ENCODE peak calls at places on chromosomes 6 and 20, in nine cellular contexts. One of them, this sample, is unnamed.

GRCh38 chr6:13413466-13413862 is 73.9 kb downstream of the GFOD1 start:
- DNase-seq in epithelial cell of proximal tubule: peak
- DNase-seq in psoas muscle: no peak
- DNase-seq in foreskin fibroblast: peak
- DNase-seq in cardiac fibroblast: peak
- DNase-seq in brain microvascular endothelial cell: no peak
- DNase-seq in heart right ventricle: no peak
- DNase-seq in astrocyte of the spinal cord: peak
- DNase-seq in BE2C: no peak
- DNase-seq in this sample: peak

GRCh38 chr6:41768545-41769308 is 11.0 kb downstream of the FRS3 start:
- DNase-seq in brain microvascular endothelial cell: no peak
- DNase-seq in foreskin fibroblast: no peak
- DNase-seq in heart right ventricle: no peak
- DNase-seq in BE2C: no peak
- DNase-seq in cardiac fibroblast: no peak
- DNase-seq in astrocyte of the spinal cord: no peak
- DNase-seq in psoas muscle: no peak
- DNase-seq in epithelial cell of proximal tubule: no peak
- DNase-seq in this sample: no peak

GRCh38 chr6:134080171-134080795 is 27.9 kb upstream of the SLC2A12 start:
- DNase-seq in astrocyte of the spinal cord: no peak
- DNase-seq in psoas muscle: no peak
- DNase-seq in heart right ventricle: no peak
- DNase-seq in brain microvascular endothelial cell: peak
- DNase-seq in BE2C: no peak
- DNase-seq in cardiac fibroblast: no peak
- DNase-seq in foreskin fibroblast: no peak
- DNase-seq in epithelial cell of proximal tubule: no peak
- DNase-seq in this sample: peak

GRCh38 chr6:121748376-121748775 is 312.9 kb downstream of the GJA1 start:
- DNase-seq in BE2C: no peak
- DNase-seq in epithelial cell of proximal tubule: peak
- DNase-seq in heart right ventricle: no peak
- DNase-seq in brain microvascular endothelial cell: no peak
- DNase-seq in cardiac fibroblast: peak
- DNase-seq in foreskin fibroblast: peak
- DNase-seq in astrocyte of the spinal cord: peak
- DNase-seq in psoas muscle: no peak
- DNase-seq in this sample: peak

GRCh38 chr6:26375270-26375669 is 7.6 kb upstream of the BTN2A2 start:
- DNase-seq in BE2C: no peak
- DNase-seq in psoas muscle: no peak
- DNase-seq in astrocyte of the spinal cord: no peak
- DNase-seq in epithelial cell of proximal tubule: no peak
- DNase-seq in cardiac fibroblast: no peak
- DNase-seq in foreskin fibroblast: no peak
- DNase-seq in brain microvascular endothelial cell: no peak
- DNase-seq in heart right ventricle: no peak
- DNase-seq in this sample: no peak

GRCh38 chr6:50817638-50817950 is 1.1 kb upstream of the TFAP2B start:
- DNase-seq in psoas muscle: no peak
- DNase-seq in foreskin fibroblast: no peak
- DNase-seq in brain microvascular endothelial cell: no peak
- DNase-seq in cardiac fibroblast: no peak
- DNase-seq in heart right ventricle: no peak
- DNase-seq in astrocyte of the spinal cord: no peak
- DNase-seq in epithelial cell of proximal tubule: no peak
- DNase-seq in BE2C: no peak
- DNase-seq in this sample: no peak

GRCh38 chr6:108862479-108863191 is 14.4 kb downstream of the ARMC2 start:
- DNase-seq in psoas muscle: no peak
- DNase-seq in brain microvascular endothelial cell: no peak
- DNase-seq in foreskin fibroblast: no peak
- DNase-seq in BE2C: no peak
- DNase-seq in heart right ventricle: peak
- DNase-seq in epithelial cell of proximal tubule: no peak
- DNase-seq in astrocyte of the spinal cord: no peak
- DNase-seq in cardiac fibroblast: no peak
- DNase-seq in this sample: no peak

GRCh38 chr6:37024665-37025337 is 19.3 kb downstream of the FGD2 start:
- DNase-seq in psoas muscle: no peak
- DNase-seq in BE2C: no peak
- DNase-seq in epithelial cell of proximal tubule: no peak
- DNase-seq in foreskin fibroblast: peak
- DNase-seq in heart right ventricle: no peak
- DNase-seq in cardiac fibroblast: no peak
- DNase-seq in brain microvascular endothelial cell: no peak
- DNase-seq in astrocyte of the spinal cord: peak
- DNase-seq in this sample: no peak

GRCh38 chr6:34568829-34569228 is 12.7 kb upstream of the SPDEF start:
- DNase-seq in heart right ventricle: no peak
- DNase-seq in BE2C: no peak
- DNase-seq in cardiac fibroblast: no peak
- DNase-seq in epithelial cell of proximal tubule: no peak
- DNase-seq in astrocyte of the spinal cord: no peak
- DNase-seq in foreskin fibroblast: no peak
- DNase-seq in brain microvascular endothelial cell: no peak
- DNase-seq in psoas muscle: no peak
- DNase-seq in this sample: no peak

GRCh38 chr20:36311854-36312723 is 6.0 kb downstream of the DLGAP4 start:
- DNase-seq in cardiac fibroblast: no peak
- DNase-seq in epithelial cell of proximal tubule: no peak
- DNase-seq in astrocyte of the spinal cord: no peak
- DNase-seq in BE2C: no peak
- DNase-seq in brain microvascular endothelial cell: no peak
- DNase-seq in heart right ventricle: no peak
- DNase-seq in psoas muscle: no peak
- DNase-seq in foreskin fibroblast: no peak
- DNase-seq in this sample: no peak

GRCh38 chr6:4503700-4504099 is 272.5 kb upstream of the CDYL start:
- DNase-seq in cardiac fibroblast: no peak
- DNase-seq in epithelial cell of proximal tubule: no peak
- DNase-seq in psoas muscle: no peak
- DNase-seq in heart right ventricle: no peak
- DNase-seq in brain microvascular endothelial cell: no peak
- DNase-seq in astrocyte of the spinal cord: no peak
- DNase-seq in foreskin fibroblast: no peak
- DNase-seq in BE2C: no peak
- DNase-seq in this sample: no peak

GRCh38 chr6:17012421-17013225 is 89.2 kb upstream of the STMND1 start:
- DNase-seq in cardiac fibroblast: peak
- DNase-seq in epithelial cell of proximal tubule: no peak
- DNase-seq in psoas muscle: no peak
- DNase-seq in heart right ventricle: no peak
- DNase-seq in foreskin fibroblast: peak
- DNase-seq in brain microvascular endothelial cell: peak
- DNase-seq in astrocyte of the spinal cord: peak
- DNase-seq in BE2C: no peak
- DNase-seq in this sample: peak

GRCh38 chr6:12931639-12932038 is 215.1 kb downstream of the PHACTR1 start:
- DNase-seq in astrocyte of the spinal cord: no peak
- DNase-seq in BE2C: no peak
- DNase-seq in foreskin fibroblast: no peak
- DNase-seq in psoas muscle: no peak
- DNase-seq in epithelial cell of proximal tubule: no peak
- DNase-seq in brain microvascular endothelial cell: no peak
- DNase-seq in heart right ventricle: no peak
- DNase-seq in cardiac fibroblast: no peak
- DNase-seq in this sample: no peak

GRCh38 chr6:106256201-106256968 is 69.2 kb downstream of the ATG5 start:
- DNase-seq in brain microvascular endothelial cell: no peak
- DNase-seq in epithelial cell of proximal tubule: no peak
- DNase-seq in heart right ventricle: no peak
- DNase-seq in astrocyte of the spinal cord: peak
- DNase-seq in cardiac fibroblast: peak
- DNase-seq in BE2C: no peak
- DNase-seq in psoas muscle: no peak
- DNase-seq in foreskin fibroblast: peak
- DNase-seq in this sample: peak

GRCh38 chr6:21431526-21431925 is 162.0 kb upstream of the SOX4 start:
- DNase-seq in foreskin fibroblast: no peak
- DNase-seq in psoas muscle: no peak
- DNase-seq in epithelial cell of proximal tubule: no peak
- DNase-seq in astrocyte of the spinal cord: no peak
- DNase-seq in brain microvascular endothelial cell: no peak
- DNase-seq in cardiac fibroblast: no peak
- DNase-seq in heart right ventricle: no peak
- DNase-seq in BE2C: no peak
- DNase-seq in this sample: no peak

DNA sequence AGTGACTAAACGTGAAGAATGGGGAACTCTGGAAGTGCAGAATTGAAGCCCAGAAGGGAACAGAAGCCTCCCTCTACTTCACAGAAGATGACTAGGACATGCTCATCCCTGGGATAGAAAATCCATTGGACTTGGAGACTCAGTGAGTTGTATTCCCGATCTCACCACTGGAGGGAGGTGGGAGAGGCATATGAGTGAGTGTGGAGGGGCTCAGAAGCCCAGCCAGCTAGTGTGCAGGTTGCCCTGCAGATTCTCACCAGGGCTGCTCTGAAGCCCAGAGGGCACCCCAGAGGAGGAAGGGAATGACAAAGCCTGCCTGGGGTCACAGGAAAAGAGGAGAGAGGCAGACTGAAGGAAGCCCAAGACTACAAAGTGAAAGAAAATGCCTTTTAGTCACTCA is 42.1 kb upstream of the HLA-E start:
- DNase-seq in psoas muscle: no peak
- DNase-seq in heart right ventricle: no peak
- DNase-seq in BE2C: peak
- DNase-seq in cardiac fibroblast: peak
- DNase-seq in foreskin fibroblast: no peak
- DNase-seq in brain microvascular endothelial cell: peak
- DNase-seq in epithelial cell of proximal tubule: no peak
- DNase-seq in astrocyte of the spinal cord: peak
- DNase-seq in this sample: peak
- TF ChIP-seq CTCF in psoas muscle: no peak
- TF ChIP-seq CTCF in heart right ventricle: no peak
- TF ChIP-seq CTCF in BE2C: peak
- TF ChIP-seq CTCF in cardiac fibroblast: peak
- TF ChIP-seq CTCF in foreskin fibroblast: no peak
- TF ChIP-seq CTCF in brain microvascular endothelial cell: peak
- TF ChIP-seq CTCF in epithelial cell of proximal tubule: peak
- TF ChIP-seq CTCF in astrocyte of the spinal cord: peak
- TF ChIP-seq CTCF in this sample: peak

GRCh38 chr20:46308258-46309157 is at the start of gene CDH22:
- DNase-seq in cardiac fibroblast: peak
- DNase-seq in astrocyte of the spinal cord: no peak
- DNase-seq in brain microvascular endothelial cell: no peak
- DNase-seq in foreskin fibroblast: peak
- DNase-seq in epithelial cell of proximal tubule: no peak
- DNase-seq in psoas muscle: peak
- DNase-seq in heart right ventricle: peak
- DNase-seq in BE2C: peak
- DNase-seq in this sample: peak

GRCh38 chr20:46306743-46307138 is 1.6 kb downstream of the CDH22 start:
- DNase-seq in heart right ventricle: no peak
- DNase-seq in astrocyte of the spinal cord: no peak
- DNase-seq in cardiac fibroblast: no peak
- DNase-seq in psoas muscle: no peak
- DNase-seq in foreskin fibroblast: no peak
- DNase-seq in epithelial cell of proximal tubule: no peak
- DNase-seq in brain microvascular endothelial cell: no peak
- DNase-seq in BE2C: no peak
- DNase-seq in this sample: no peak

GRCh38 chr20:46305973-46306360 is 2.3 kb downstream of the CDH22 start:
- DNase-seq in epithelial cell of proximal tubule: no peak
- DNase-seq in BE2C: no peak
- DNase-seq in astrocyte of the spinal cord: no peak
- DNase-seq in foreskin fibroblast: no peak
- DNase-seq in psoas muscle: no peak
- DNase-seq in brain microvascular endothelial cell: no peak
- DNase-seq in heart right ventricle: no peak
- DNase-seq in cardiac fibroblast: no peak
- DNase-seq in this sample: no peak

GRCh38 chr20:46307139-46307998 is 929 bp downstream of the CDH22 start:
- DNase-seq in psoas muscle: peak
- DNase-seq in heart right ventricle: peak
- DNase-seq in astrocyte of the spinal cord: peak
- DNase-seq in BE2C: peak
- DNase-seq in cardiac fibroblast: peak
- DNase-seq in brain microvascular endothelial cell: no peak
- DNase-seq in foreskin fibroblast: peak
- DNase-seq in epithelial cell of proximal tubule: no peak
- DNase-seq in this sample: peak

GRCh38 chr20:46307999-46308257 is 370 bp downstream of the CDH22 start:
- DNase-seq in brain microvascular endothelial cell: no peak
- DNase-seq in psoas muscle: no peak
- DNase-seq in BE2C: no peak
- DNase-seq in heart right ventricle: no peak
- DNase-seq in epithelial cell of proximal tubule: no peak
- DNase-seq in cardiac fibroblast: no peak
- DNase-seq in astrocyte of the spinal cord: no peak
- DNase-seq in foreskin fibroblast: no peak
- DNase-seq in this sample: no peak
- H3K4me3 ChIP-seq in brain microvascular endothelial cell: no peak
- H3K4me3 ChIP-seq in psoas muscle: peak
- H3K4me3 ChIP-seq in BE2C: peak
- H3K4me3 ChIP-seq in heart right ventricle: peak
- H3K4me3 ChIP-seq in epithelial cell of proximal tubule: no peak
- H3K4me3 ChIP-seq in cardiac fibroblast: no peak
- H3K4me3 ChIP-seq in astrocyte of the spinal cord: no peak
- H3K4me3 ChIP-seq in foreskin fibroblast: no peak
- H3K4me3 ChIP-seq in this sample: no peak

DNA sequence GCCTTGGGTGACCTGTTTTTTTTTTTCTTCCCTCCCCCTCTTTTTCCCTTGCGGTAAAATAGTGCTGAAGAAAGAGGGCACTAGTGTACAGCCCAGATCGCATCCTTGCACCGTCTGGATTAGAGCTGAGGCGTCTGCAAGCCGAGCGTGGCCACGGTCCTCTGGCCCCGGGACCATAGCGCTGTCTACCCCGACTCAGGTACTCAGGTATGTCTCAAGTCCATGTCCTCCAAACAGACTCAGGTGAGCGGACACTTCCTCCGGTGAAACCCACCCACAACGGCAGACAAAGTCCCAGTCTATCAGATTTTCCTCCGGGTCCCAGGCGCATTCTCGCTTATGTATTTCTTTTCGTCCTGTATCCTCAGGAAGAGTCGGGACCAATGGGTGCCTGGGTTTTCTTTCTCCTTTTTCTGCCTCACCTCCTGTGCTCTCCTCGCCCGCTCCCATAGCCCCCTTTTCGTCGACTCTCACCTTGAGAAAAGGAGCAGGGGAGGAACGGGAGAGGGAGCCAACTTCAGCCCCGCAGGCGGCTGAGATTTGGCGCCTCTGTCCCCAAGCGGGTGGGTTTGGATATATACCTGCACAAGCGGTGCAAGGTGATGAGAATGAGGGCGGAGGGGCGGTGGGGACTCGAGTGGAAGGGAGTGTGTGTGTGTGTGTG is 1.1 kb upstream of the GRM1 start:
- DNase-seq in epithelial cell of proximal tubule: no peak
- DNase-seq in heart right ventricle: no peak
- DNase-seq in BE2C: peak
- DNase-seq in psoas muscle: no peak
- DNase-seq in cardiac fibroblast: peak
- DNase-seq in astrocyte of the spinal cord: no peak
- DNase-seq in brain microvascular endothelial cell: no peak
- DNase-seq in foreskin fibroblast: no peak
- DNase-seq in this sample: peak
- TF ChIP-seq CTCF in epithelial cell of proximal tubule: peak
- TF ChIP-seq CTCF in heart right ventricle: no peak
- TF ChIP-seq CTCF in BE2C: peak
- TF ChIP-seq CTCF in psoas muscle: no peak
- TF ChIP-seq CTCF in cardiac fibroblast: no peak
- TF ChIP-seq CTCF in astrocyte of the spinal cord: no peak
- TF ChIP-seq CTCF in brain microvascular endothelial cell: no peak
- TF ChIP-seq CTCF in foreskin fibroblast: no peak
- TF ChIP-seq CTCF in this sample: peak

GRCh38 chr6:52595000-52595795 is 18.3 kb upstream of the TRAM2 start:
- DNase-seq in psoas muscle: peak
- DNase-seq in epithelial cell of proximal tubule: peak
- DNase-seq in foreskin fibroblast: peak
- DNase-seq in brain microvascular endothelial cell: peak
- DNase-seq in cardiac fibroblast: peak
- DNase-seq in astrocyte of the spinal cord: peak
- DNase-seq in BE2C: peak
- DNase-seq in heart right ventricle: peak
- DNase-seq in this sample: peak
- H3K4me3 ChIP-seq in psoas muscle: peak
- H3K4me3 ChIP-seq in epithelial cell of proximal tubule: peak
- H3K4me3 ChIP-seq in foreskin fibroblast: peak
- H3K4me3 ChIP-seq in brain microvascular endothelial cell: peak
- H3K4me3 ChIP-seq in cardiac fibroblast: no peak
- H3K4me3 ChIP-seq in astrocyte of the spinal cord: no peak
- H3K4me3 ChIP-seq in BE2C: peak
- H3K4me3 ChIP-seq in heart right ventricle: no peak
- H3K4me3 ChIP-seq in this sample: peak